ENCODE peak calls at places on chromosomes 6 and 20, in nine cellular contexts. H is dorsolateral prefrontal cortex; Y is A673; T is ovary; L is CD8-positive, alpha-beta memory T cell; W is WERI-Rb-1; C is CD8-positive, alpha-beta T cell; V is fibroblast of lung; Z is uterus. R is an unnamed sample.

GRCh38 chr20:19560876-19561480 is 197.1 kb upstream of the RIN2 start:
- DNase-seq in T (no peak), Y (no peak), C (no peak), H (no peak), L (no peak), Z (no peak), V (no peak), W (no peak), R (no peak)

GRCh38 chr6:30263734-30264133 is 50.5 kb upstream of the TRIM26 start:
- DNase-seq in Z (no peak), Y (no peak), W (no peak), C (no peak), T (no peak), L (no peak), H (peak; percentile 49), V (peak; percentile 67), R (peak; percentile 8)

GRCh38 chr6:152669894-152670293 is 27.8 kb upstream of the MYCT1 start:
- DNase-seq in C (no peak), H (no peak), L (no peak), W (no peak), Z (no peak), T (no peak), Y (peak; percentile 40), V (peak; percentile 30), R (no peak)

GRCh38 chr6:3561745-3562144 is 104.9 kb upstream of the SLC22A23 start:
- DNase-seq in C (no peak), L (no peak), T (no peak), W (peak; percentile 67), Y (peak; percentile 39), H (no peak), V (no peak), Z (no peak), R (no peak)

GRCh38 chr20:4056880-4057279 is 41.5 kb upstream of the RNF24 start:
- DNase-seq in H (no peak), Z (no peak), W (no peak), T (no peak), Y (no peak), V (no peak), L (no peak), C (no peak), R (no peak)

GRCh38 chr20:62607366-62608217 is 34.7 kb upstream of the SLCO4A1 start:
- DNase-seq in L (no peak), T (no peak), Y (no peak), C (no peak), W (no peak), V (no peak), H (no peak), Z (no peak), R (no peak)

GRCh38 chr20:49676581-49677291 is 36.9 kb downstream of the B4GALT5 start:
- DNase-seq in W (no peak), Y (no peak), L (peak; percentile 73), C (peak; percentile 13), T (no peak), Z (no peak), H (no peak), V (peak; percentile 78), R (no peak)

GRCh38 chr6:113635222-113635970 is 221.7 kb upstream of the MARCKS start:
- DNase-seq in V (no peak), W (no peak), Y (no peak), C (no peak), L (no peak), Z (no peak), T (no peak), H (no peak), R (no peak)

GRCh38 chr20:47304287-47304686 is 52.2 kb downstream of the ZMYND8 start:
- DNase-seq in L (no peak), T (no peak), H (no peak), Y (no peak), V (no peak), Z (no peak), W (no peak), C (no peak), R (no peak)

GRCh38 chr6:159981591-159982245 is 12.8 kb downstream of the IGF2R start:
- DNase-seq in Y (no peak), T (peak; percentile 47), H (no peak), L (peak; percentile 63), W (no peak), Z (no peak), V (peak; percentile 89), C (no peak), R (no peak)

GRCh38 chr20:63466250-63466825 is 6.1 kb downstream of the KCNQ2 start:
- DNase-seq in C (no peak), W (no peak), T (no peak), H (peak; percentile 51), V (no peak), L (no peak), Y (no peak), Z (no peak), R (no peak)

GRCh38 chr6:126440923-126441322 is 101.0 kb downstream of the CENPW start:
- DNase-seq in Z (no peak), Y (no peak), H (no peak), L (no peak), V (no peak), C (no peak), W (no peak), T (no peak), R (no peak)

GRCh38 chr6:37535701-37536461 is 36.2 kb upstream of the CCDC167 start:
- DNase-seq in V (no peak), Y (no peak), L (peak; percentile 55), C (no peak), W (no peak), Z (no peak), H (no peak), T (no peak), R (no peak)

GRCh38 chr6:168194732-168195565 is 115.9 kb upstream of the FRMD1 start:
- DNase-seq in V (no peak), H (no peak), L (no peak), Y (no peak), T (no peak), C (no peak), Z (no peak), W (no peak), R (no peak)

DNA sequence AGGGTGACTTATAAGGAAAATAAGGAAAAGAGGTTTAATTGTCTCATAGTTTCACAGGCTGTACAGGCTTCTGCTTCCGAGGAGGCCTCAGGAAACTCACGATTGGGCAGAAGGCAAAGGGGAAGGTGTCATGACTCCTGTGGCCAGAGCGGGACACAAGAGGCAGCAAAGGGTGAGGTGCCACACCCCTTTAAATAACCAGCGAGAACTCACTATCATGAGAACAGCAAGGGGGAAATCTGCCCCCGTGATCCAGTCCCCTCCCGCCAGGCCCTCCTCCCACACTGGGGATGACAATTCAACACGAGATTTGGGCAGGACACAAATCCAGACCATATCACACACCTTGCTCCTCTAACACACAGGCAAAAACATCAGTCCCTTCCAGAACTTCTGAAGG is 254.0 kb downstream of the DLL1 start:
- DNase-seq in Z (peak; percentile 10), V (no peak), L (no peak), H (no peak), Y (no peak), C (no peak), W (no peak), T (no peak), R (no peak)
- H3K27ac ChIP-seq in Z (no peak overlapping the region), V (peak overlapping the region; percentile 59), L (no peak overlapping the region), H (no peak overlapping the region), Y (no peak overlapping the region), C (no peak overlapping the region), W (no peak overlapping the region), T (no peak overlapping the region), R (no peak overlapping the region)

GRCh38 chr6:135073217-135073616 is 18.6 kb upstream of the HBS1L start:
- DNase-seq in Z (no peak), W (no peak), L (no peak), H (no peak), C (no peak), V (no peak), T (no peak), Y (no peak), R (no peak)
- H3K27ac ChIP-seq in Z (no peak overlapping the region), W (no peak overlapping the region), L (no peak overlapping the region), H (no peak overlapping the region), C (no peak overlapping the region), V (no peak overlapping the region), T (no peak overlapping the region), Y (no peak overlapping the region), R (no peak overlapping the region)

GRCh38 chr6:139407718-139408222 is 33.3 kb upstream of the CITED2 start:
- DNase-seq in L (no peak), V (peak; percentile 100), T (no peak), W (no peak), H (no peak), Z (no peak), Y (peak; percentile 21), C (no peak), R (no peak)

GRCh38 chr6:139406577-139407343 is 32.3 kb upstream of the CITED2 start:
- DNase-seq in L (no peak), H (no peak), W (no peak), V (peak; percentile 26), C (no peak), T (no peak), Y (no peak), Z (no peak), R (no peak)

GRCh38 chr6:139398658-139399057 is 24.2 kb upstream of the CITED2 start:
- DNase-seq in H (no peak), C (no peak), V (no peak), Z (no peak), T (no peak), L (no peak), W (no peak), Y (no peak), R (no peak)

DNA sequence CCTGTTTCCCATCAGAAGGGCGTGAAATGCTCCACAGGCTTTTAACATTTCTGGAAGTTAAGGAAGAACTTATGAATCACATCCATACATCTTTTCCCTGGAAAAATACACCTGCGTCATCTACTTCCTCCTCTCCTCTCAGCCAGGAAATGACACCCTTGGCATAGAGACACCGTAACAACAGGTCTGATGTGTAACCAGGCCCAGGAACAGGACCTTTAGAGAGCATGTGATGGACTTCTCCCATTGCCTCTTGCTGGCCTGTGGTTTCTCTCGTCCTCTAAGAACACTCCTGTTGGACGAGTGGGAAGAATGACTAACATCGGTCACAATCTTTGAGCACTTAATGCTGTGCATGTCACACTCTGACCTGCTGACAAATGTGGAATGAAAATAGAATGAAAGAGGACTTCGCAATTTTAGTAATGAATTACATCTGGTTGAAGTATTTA is 28.5 kb upstream of the CITED2 start:
- DNase-seq in T (no peak), Z (no peak), L (no peak), Y (no peak), W (no peak), H (no peak), V (peak; percentile 99), C (no peak), R (no peak)
- H3K27ac ChIP-seq in T (no peak overlapping the region), Z (no peak overlapping the region), L (no peak overlapping the region), Y (no peak overlapping the region), W (no peak overlapping the region), H (no peak overlapping the region), V (peak overlapping the region; percentile 80), C (no peak overlapping the region), R (no peak overlapping the region)

DNA sequence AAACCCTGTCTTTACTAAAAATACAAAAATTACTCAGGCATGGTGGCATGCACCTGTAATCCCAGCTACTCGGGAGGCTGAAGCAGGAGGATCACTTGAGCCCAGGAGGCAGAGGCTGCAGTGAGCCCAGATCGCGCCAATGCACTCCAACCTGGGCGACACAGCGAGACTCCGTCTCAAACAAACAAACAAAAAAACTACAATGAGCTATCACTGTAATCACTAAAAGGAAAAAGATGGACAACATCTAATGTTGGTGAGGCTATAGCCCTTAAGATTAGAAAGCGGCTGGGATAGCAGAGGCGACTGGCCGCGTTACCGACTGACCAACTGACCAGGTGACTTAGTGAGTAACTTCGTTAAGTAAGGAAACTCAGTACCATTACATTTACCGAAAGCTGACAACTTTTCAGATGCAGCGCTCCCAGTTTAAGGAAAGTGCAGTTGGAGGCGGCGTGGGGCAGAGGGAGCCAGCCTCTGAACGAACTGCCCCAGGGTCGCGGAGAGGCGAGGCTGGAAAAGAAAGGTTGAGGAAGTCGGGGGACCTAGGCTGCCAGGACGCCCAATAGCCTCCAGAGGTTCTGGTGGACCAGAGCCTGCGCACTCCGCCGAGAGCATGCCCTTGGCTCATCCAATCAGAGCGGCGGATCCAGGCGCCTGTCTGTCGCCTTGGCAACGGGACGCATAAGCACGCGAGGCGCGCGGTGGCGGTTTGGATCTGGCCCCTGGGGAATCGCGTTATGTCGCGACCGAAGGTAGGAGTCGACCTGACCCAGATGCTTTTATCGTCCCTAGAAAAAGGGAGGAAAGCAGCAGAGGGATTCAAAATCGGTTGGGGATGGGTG is 8.9 kb downstream of the TTLL9 start:
- DNase-seq in C (peak; percentile 50), Y (peak; percentile 95), V (peak; percentile 93), W (peak; percentile 93), T (peak; percentile 95), H (peak; percentile 94), Z (peak; percentile 87), L (peak; percentile 89), R (peak; percentile 93)
- H3K27ac ChIP-seq in C (no peak overlapping the region), Y (no peak overlapping the region), V (peak overlapping the region; percentile 62), W (peak overlapping the region; percentile 58), T (peak overlapping the region; percentile 55), H (no peak overlapping the region), Z (peak overlapping the region; percentile 67), L (no peak overlapping the region), R (peak overlapping the region; percentile 80)